ENCODE peak calls at places on chromosomes 13 and 19, in four cellular contexts. Y is K562, X is A549, V is HepG2. N is an unnamed sample.

GRCh38 chr19:57620673-57621348 is 6.8 kb downstream of the ZNF134 start:
- DNase-seq in V (no peak), X (peak; percentile 67), Y (no peak), N (no peak)

GRCh38 chr19:7944177-7944761 is 803 bp upstream of the TIMM44 start:
- DNase-seq in X (peak; percentile 86), Y (peak; percentile 75), V (peak; percentile 86), N (peak; percentile 63)

GRCh38 chr13:92896842-92897241 is 329.8 kb upstream of the GPC6 start:
- DNase-seq in V (peak; percentile 37), X (peak; percentile 5), Y (no peak), N (no peak)

GRCh38 chr19:14073925-14074838 is 1.6 kb downstream of the MISP3 start:
- DNase-seq in X (no peak), V (no peak), Y (peak; percentile 38), N (no peak)

GRCh38 chr19:32404939-32405430 is 585 bp upstream of the DPY19L3 start:
- DNase-seq in V (peak; percentile 19), X (no peak), Y (no peak), N (peak; percentile 67)

GRCh38 chr19:3599776-3600183 is 6.9 kb downstream of the TBXA2R start:
- DNase-seq in Y (no peak), V (no peak), X (no peak), N (no peak)

GRCh38 chr13:19817510-19818158 is 34.9 kb upstream of the PSPC1 start:
- DNase-seq in X (no peak), V (no peak), Y (no peak), N (no peak)

GRCh38 chr13:25330541-25330940 is 29.1 kb downstream of the NUP58 start:
- DNase-seq in V (no peak), X (no peak), Y (no peak), N (no peak)

GRCh38 chr19:32627714-32628253 is 46.8 kb downstream of the PDCD5 start:
- DNase-seq in Y (peak; percentile 27), X (no peak), V (no peak), N (no peak)

GRCh38 chr19:3270908-3271307 is 46.4 kb downstream of the CELF5 start:
- DNase-seq in V (peak; percentile 43), X (peak; percentile 73), Y (peak; percentile 70), N (no peak)

GRCh38 chr13:76884571-76885202 is 1.5 kb downstream of the KCTD12 start:
- DNase-seq in V (no peak), X (no peak), Y (no peak), N (no peak)

GRCh38 chr19:4967738-4968461 is 1.0 kb upstream of the KDM4B start:
- DNase-seq in Y (no peak), V (no peak), X (no peak), N (no peak)

GRCh38 chr13:59493436-59493965 is 670.2 kb downstream of the DIAPH3 start:
- DNase-seq in Y (no peak), X (no peak), V (no peak), N (no peak)

GRCh38 chr19:2391118-2391725 is 31.2 kb downstream of the TMPRSS9 start:
- DNase-seq in V (peak; percentile 72), X (peak; percentile 79), Y (peak; percentile 63), N (no peak)

GRCh38 chr13:21012841-21013681 is 48.3 kb downstream of the LATS2 start:
- DNase-seq in Y (no peak), X (no peak), V (no peak), N (no peak)

GRCh38 chr13:109673477-109673876 is 112.9 kb downstream of the IRS2 start:
- DNase-seq in Y (no peak), X (no peak), V (no peak), N (no peak)

GRCh38 chr19:49301165-49301865 is 23.7 kb downstream of the SLC6A16 start:
- DNase-seq in V (peak; percentile 23), X (peak; percentile 78), Y (peak; percentile 89), N (peak; percentile 50)

GRCh38 chr19:33448159-33448516 is 73.5 kb downstream of the PEPD start:
- DNase-seq in Y (no peak), X (no peak), V (no peak), N (no peak)

GRCh38 chr19:51664997-51665396 is 18.4 kb upstream of the SIGLEC14 start:
- DNase-seq in Y (no peak), V (no peak), X (no peak), N (no peak)

DNA sequence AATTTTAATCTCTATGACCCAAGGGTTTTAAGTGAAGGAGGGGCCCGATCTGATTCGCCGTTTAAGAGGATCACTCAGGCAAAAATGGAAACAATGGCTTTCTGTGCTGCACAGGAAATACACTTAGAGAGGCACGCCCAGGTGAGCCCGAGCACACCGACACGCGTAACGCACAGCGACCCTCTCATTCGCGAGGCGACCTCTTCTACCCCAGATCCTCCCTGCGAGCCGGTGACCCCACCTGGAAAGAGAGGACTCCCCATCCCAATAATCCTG is 216 bp downstream of the SH2D3A start:
- DNase-seq in V (peak; percentile 55), Y (peak; percentile 17), X (no peak), N (no peak)
- TF ChIP-seq RNF2 in V (no peak), Y (no peak), X (no peak), N (no peak)

GRCh38 chr19:10227215-10227971 is 3.7 kb downstream of the S1PR2 start:
- DNase-seq in X (no peak), Y (peak; percentile 50), V (no peak), N (no peak)

GRCh38 chr19:10226021-10226375 is 5.1 kb downstream of the S1PR2 start:
- DNase-seq in X (no peak), V (no peak), Y (no peak), N (no peak)

GRCh38 chr19:10228393-10228792 is 2.7 kb downstream of the S1PR2 start:
- DNase-seq in V (no peak), X (no peak), Y (no peak), N (no peak)

GRCh38 chr19:10224337-10224736 is 6.8 kb downstream of the S1PR2 start:
- DNase-seq in X (no peak), Y (no peak), V (no peak), N (no peak)

DNA sequence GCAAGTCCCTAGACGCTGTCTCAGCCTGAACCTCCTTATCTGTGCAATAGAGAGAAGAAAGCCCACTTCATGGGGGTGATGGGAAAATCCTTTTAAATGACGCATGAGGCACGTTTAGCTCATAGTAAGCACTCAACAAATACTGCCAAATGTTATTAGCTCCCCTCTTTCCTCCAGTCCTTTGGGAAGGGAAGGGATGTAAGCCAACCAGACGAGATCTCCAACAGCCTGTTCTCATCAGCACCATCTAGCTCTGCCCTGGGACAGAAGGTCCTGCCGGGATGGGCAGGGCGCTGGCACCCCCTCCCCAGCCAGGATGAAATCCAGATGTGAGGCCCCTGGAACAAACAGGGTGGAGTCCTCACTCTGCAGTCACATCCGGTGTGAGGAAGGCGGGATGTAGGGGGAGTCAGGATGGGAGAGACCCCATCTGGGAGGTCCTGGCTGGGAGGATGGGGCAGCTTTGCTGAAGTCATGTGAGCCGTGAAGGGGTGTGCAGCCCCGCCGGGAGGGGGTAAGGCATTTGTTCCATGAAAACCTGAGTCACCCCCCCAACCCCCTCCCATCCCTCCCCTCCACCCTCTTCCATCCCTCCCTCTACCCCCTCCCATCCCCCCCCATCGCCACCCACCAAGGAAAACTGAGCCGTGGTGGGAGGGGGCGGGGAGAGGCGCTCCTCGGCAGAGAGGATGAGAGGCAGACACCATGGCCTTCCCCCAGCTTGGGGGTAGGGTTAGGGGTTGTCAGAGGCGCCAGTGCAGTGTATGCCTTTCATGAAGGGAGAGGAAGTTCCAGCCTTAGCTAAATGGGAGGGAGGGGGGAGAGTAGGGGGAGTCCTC is 4.5 kb downstream of the S1PR2 start:
- DNase-seq in V (no peak), X (no peak), Y (peak; percentile 29), N (no peak)
- H3K4me1 ChIP-seq in V (peaks cover 15% of the 10 kb centered on the region), X (peaks cover 5% of the 10 kb centered on the region), Y (peaks cover 20% of the 10 kb centered on the region), N (peaks cover 4% of the 10 kb centered on the region)

GRCh38 chr19:24033308-24033961 is 53.6 kb upstream of the ZNF254 start:
- DNase-seq in V (peak; percentile 90), Y (peak; percentile 81), X (peak; percentile 94), N (peak; percentile 70)

GRCh38 chr19:24032651-24033050 is 54.3 kb upstream of the ZNF254 start:
- DNase-seq in V (no peak), X (no peak), Y (no peak), N (no peak)

GRCh38 chr19:24033962-24034342 is 53.0 kb upstream of the ZNF254 start:
- DNase-seq in Y (no peak), V (peak; percentile 41), X (peak; percentile 56), N (no peak)

GRCh38 chr19:24029941-24030636 is 56.9 kb upstream of the ZNF254 start:
- DNase-seq in X (no peak), Y (no peak), V (peak; percentile 25), N (no peak)
- TF ChIP-seq RAD21 in X (no peak), Y (no peak), V (no peak), N (peak; percentile 26)

DNA sequence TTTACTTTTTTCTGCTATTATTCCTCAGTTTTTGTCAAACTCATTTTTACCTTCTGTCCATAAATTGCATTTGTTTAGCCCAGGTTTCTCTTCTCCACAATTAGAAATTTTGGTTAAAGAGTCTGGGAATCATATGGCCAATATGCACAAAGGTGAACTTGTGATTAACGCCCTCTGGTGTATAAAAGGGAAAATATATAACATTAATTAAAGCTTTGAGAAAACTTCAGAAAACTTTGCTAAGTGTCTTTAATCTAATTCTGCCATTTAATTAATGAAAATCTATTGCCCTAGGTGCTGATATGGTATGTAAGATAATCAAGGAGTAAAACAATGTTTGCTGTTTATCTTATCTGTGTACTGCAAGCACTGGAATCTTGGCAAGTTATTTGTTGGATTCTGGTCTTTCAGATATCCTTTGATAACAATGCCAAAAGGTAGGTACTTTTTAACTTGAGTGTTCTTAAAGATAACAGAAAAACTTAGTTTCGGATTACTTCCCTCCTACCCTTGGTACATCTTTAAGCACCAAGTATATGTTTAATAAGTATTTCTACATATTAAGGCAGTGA is 402.6 kb downstream of the SUCLA2 start:
- DNase-seq in X (no peak), V (no peak), Y (no peak), N (no peak)
- TF ChIP-seq RNF2 in X (no peak), V (no peak), Y (no peak), N (no peak)

DNA sequence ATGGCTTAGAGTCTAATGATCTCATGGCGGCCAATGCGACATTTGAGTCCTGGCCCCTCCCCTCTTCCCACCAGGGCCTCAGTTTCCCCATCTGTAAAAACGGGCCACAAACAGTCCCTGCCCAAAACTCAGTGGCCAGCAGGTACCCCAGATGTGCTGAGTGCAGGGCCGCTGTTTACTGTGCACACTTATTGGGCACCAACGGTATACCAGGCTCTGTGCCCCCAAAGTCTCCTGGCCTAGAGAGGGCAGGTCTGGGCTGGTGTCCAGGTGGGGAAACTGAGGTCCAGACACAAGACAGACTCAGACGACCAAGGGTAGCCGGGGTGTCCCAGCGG is 23.6 kb upstream of the WDR18 start:
- DNase-seq in X (no peak), Y (no peak), V (no peak), N (no peak)
- H3K4me1 ChIP-seq in X (peaks cover 40% of the 10 kb centered on the region), Y (peaks cover 49% of the 10 kb centered on the region), V (peaks cover 72% of the 10 kb centered on the region), N (peaks cover 5% of the 10 kb centered on the region)

GRCh38 chr19:16957151-16957662 is 68.4 kb downstream of the F2RL3 start:
- DNase-seq in X (no peak), V (no peak), Y (no peak), N (no peak)
- TF ChIP-seq RAD21 in X (no peak), V (no peak), Y (no peak), N (no peak)

GRCh38 chr13:113562866-113563265 is 21.7 kb upstream of the TFDP1 start:
- DNase-seq in X (no peak), Y (no peak), V (no peak), N (no peak)
- TF ChIP-seq RNF2 in X (no peak), Y (no peak), V (no peak), N (no peak)

N was measured in H1.